ENCODE peak calls at places on chromosomes 16 and 17, in six cellular contexts. I, N, J, R, H and T are unnamed samples.

GRCh38 chr16:54027126-54027922 is 259.3 kb downstream of the IRX3 start:
- DNase-seq in I (peak; percentile 27), J (no peak), H (no peak), R (no peak), N (no peak), T (no peak)

GRCh38 chr16:81635336-81635947 is 143.6 kb upstream of the PLCG2 start:
- DNase-seq in H (no peak), I (no peak), N (no peak), J (no peak), R (no peak), T (no peak)

GRCh38 chr16:79299154-79299799 is 301.3 kb downstream of the MAF start:
- DNase-seq in R (no peak), H (no peak), N (no peak), J (no peak), I (no peak), T (no peak)

GRCh38 chr17:2335726-2336214 is 487 bp downstream of the TSR1 start:
- DNase-seq in H (no peak), J (peak; percentile 42), N (no peak), I (no peak), R (no peak), T (no peak)

GRCh38 chr16:66131156-66131807 is 235.2 kb upstream of the CDH5 start:
- DNase-seq in I (no peak), J (no peak), H (no peak), R (no peak), N (no peak), T (no peak)

GRCh38 chr17:17063546-17064122 is 21.4 kb downstream of the MPRIP start:
- DNase-seq in J (peak; percentile 41), I (no peak), R (no peak), H (no peak), N (no peak), T (peak; percentile 73)

GRCh38 chr17:78400581-78401240 is 22.3 kb downstream of the PGS1 start:
- DNase-seq in H (no peak), N (no peak), R (no peak), J (no peak), I (no peak), T (no peak)

GRCh38 chr17:7755095-7755890 is 37.7 kb downstream of the DNAH2 start:
- DNase-seq in R (no peak), J (no peak), N (no peak), I (no peak), H (no peak), T (peak; percentile 33)

GRCh38 chr17:40020146-40020545 is 4.9 kb downstream of the CSF3 start:
- DNase-seq in H (no peak), N (no peak), J (no peak), R (no peak), I (no peak), T (no peak)

GRCh38 chr16:75262104-75262799 is 10.8 kb upstream of the BCAR1 start:
- DNase-seq in N (no peak), I (no peak), H (no peak), J (peak; percentile 74), R (no peak), T (peak; percentile 74)

GRCh38 chr16:65101009-65101408 is 20.9 kb downstream of the CDH11 start:
- DNase-seq in R (no peak), J (no peak), N (no peak), H (no peak), I (no peak), T (no peak)

GRCh38 chr17:78735832-78736525 is 46.1 kb downstream of the CYTH1 start:
- DNase-seq in N (no peak), I (no peak), J (no peak), H (peak; percentile 47), R (no peak), T (no peak)

GRCh38 chr16:85302018-85302847 is 190.0 kb upstream of the CIBAR2 start:
- DNase-seq in J (no peak), I (no peak), H (no peak), N (no peak), R (no peak), T (no peak)

GRCh38 chr16:85304337-85304736 is 192.1 kb upstream of the CIBAR2 start:
- DNase-seq in H (no peak), J (no peak), I (no peak), N (no peak), R (no peak), T (no peak)

GRCh38 chr16:85302848-85303353 is 190.6 kb upstream of the CIBAR2 start:
- DNase-seq in J (no peak), H (no peak), I (no peak), R (no peak), N (no peak), T (no peak)

GRCh38 chr16:85301171-85301690 is 189.0 kb upstream of the CIBAR2 start:
- DNase-seq in R (no peak), J (no peak), H (no peak), N (no peak), I (no peak), T (no peak)

DNA sequence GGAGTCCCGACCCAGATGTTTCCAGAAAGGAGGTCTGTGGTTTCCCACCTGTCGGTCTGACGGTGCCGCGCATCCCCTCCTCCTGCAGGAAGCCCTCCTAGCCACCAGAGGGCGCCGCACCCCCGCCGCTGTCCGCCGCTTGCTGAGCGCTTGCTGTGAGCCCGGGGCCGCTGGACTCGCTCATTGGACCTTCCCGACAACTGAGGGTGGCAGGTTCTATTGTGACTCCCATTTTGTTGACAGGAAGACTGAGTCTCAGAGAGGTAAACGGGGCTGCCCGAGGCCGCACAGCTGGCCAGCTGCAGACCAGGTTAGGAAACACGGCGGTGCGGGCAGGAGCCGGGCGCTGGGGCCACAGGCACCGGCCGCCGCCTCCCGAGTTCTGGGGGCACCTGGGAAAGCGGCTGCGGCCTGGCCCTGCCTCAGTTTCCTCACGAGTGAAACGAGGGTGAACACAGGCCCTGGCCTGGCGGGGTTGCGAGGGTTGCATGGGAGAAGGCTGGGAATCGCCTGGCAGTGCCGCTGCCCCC is 191.1 kb upstream of the CIBAR2 start:
- DNase-seq in I (no peak), R (no peak), J (peak; percentile 64), N (no peak), H (peak; percentile 70), T (no peak)
- H3K4me3 ChIP-seq in I (no peak overlapping the region), R (no peak overlapping the region), J (no peak overlapping the region), N (no peak overlapping the region), H (no peak overlapping the region), T (peak overlapping the region; percentile 15)

DNA sequence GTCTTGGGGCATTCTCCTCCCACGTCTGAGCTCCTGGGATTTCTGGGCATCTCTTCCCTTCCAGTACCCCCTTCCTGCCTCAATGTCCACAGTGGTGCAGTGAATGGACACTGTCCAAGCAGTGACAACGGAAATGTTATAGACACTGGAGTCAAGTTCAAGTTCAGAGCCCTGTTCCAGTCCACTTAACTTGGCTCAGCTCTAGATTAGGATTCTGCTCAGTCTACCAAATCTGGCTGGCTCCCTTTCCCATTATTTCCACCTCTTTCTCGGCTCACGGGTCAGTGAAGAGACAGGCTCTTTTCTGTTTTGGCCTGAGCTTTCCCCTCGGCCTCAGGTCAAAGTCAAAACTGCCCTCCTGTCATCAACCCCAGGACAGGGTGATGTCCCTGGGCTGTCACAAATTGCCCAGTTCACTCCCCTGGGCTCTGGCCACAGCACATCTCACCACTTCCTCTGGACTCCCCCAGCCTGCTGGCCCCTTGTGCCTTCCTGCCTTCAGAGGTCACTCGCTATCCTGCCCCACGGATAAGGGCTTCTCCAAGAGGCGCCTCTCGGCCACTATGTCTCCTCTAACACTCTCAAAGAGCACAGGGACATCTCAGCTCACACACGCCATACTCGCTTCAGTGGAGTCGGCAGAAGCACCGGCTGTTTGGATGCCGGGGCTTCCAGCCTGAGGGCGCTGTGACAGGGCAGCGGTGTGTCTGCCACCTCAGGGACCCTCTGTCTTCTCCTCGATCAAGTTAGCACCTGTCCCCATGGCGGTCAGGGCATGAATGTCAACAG is 17.7 kb upstream of the MRPL38 start:
- DNase-seq in I (no peak), J (no peak), R (no peak), H (no peak), N (no peak), T (peak; percentile 39)
- H3K4me3 ChIP-seq in I (no peak overlapping the region), J (no peak overlapping the region), R (no peak overlapping the region), H (no peak overlapping the region), N (no peak overlapping the region), T (no peak overlapping the region)

GRCh38 chr16:69440236-69440635 is 15.8 kb downstream of the CYB5B start:
- DNase-seq in H (no peak), N (no peak), J (no peak), R (no peak), I (no peak), T (no peak)

GRCh38 chr16:69448470-69449193 is 24.2 kb downstream of the CYB5B start:
- DNase-seq in R (no peak), H (no peak), J (no peak), N (no peak), I (peak; percentile 45), T (no peak)

GRCh38 chr16:69443809-69444611 is 19.6 kb downstream of the CYB5B start:
- DNase-seq in J (peak; percentile 43), I (no peak), N (no peak), R (no peak), H (no peak), T (no peak)

GRCh38 chr16:69444873-69445517 is 20.6 kb downstream of the CYB5B start:
- DNase-seq in R (no peak), I (no peak), J (no peak), N (no peak), H (no peak), T (no peak)
- H3K4me3 ChIP-seq in R (no peak overlapping the region), I (no peak overlapping the region), J (peak overlapping the region; percentile 27), N (no peak overlapping the region), H (peak overlapping the region; percentile 43), T (peak overlapping the region; percentile 45)

DNA sequence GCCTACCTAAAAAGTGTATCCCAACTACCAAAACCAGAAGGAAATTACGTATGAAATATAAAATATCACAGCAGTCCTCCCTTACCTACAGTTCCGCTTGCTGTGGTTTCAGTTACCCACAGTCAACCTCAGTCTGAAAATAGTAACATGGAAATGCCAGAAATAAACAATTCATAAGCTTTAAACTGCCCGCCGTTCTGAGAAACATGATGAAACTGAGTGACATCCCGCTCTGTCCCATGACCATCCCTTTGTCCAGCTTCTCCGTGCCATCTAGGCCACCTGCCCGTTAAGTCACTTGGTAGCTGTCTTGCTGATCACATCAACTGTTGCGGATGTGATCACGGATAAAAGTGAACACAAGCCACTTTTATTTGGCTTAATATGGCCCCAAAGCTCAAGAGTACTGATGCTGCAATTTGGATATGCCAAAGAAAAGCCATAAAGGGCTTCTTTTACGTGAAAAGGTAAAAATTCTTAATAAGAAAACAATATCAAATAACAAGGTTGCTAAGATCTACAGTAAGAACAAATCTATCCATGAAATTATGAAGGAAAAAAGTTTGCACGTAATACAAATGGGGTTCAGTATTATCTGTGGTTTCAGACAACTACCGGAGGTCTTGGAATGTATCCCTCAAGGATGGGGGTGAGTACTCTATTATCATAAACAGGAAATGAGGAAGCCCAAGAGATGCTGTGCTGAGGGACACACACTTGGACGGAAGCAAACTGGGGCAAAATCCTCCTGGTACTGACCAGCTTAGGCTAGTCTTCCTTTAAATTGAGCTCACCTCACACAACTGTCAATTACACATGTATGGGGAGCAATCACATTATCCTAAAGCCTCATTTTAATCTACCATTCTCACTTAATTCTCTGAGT is 8.2 kb downstream of the USP22 start:
- DNase-seq in J (no peak), R (no peak), H (peak; percentile 66), I (no peak), N (no peak), T (no peak)
- H3K4me3 ChIP-seq in J (no peak overlapping the region), R (no peak overlapping the region), H (peak overlapping the region; percentile 9), I (no peak overlapping the region), N (no peak overlapping the region), T (peak overlapping the region; percentile 43)

GRCh38 chr16:30987581-30988190 is 2.7 kb downstream of the HSD3B7 start:
- DNase-seq in N (no peak), R (no peak), H (no peak), I (no peak), J (no peak), T (no peak)
- H3K4me3 ChIP-seq in N (no peak overlapping the region), R (no peak overlapping the region), H (no peak overlapping the region), I (no peak overlapping the region), J (no peak overlapping the region), T (no peak overlapping the region)